ENCODE peak calls at places on chromosome 1, in six cellular contexts. One of them, this sample, is unnamed.
A peak's percentile ranks its signal among the peaks of the same experiment; 100 is the strongest.

GRCh38 chr1:86692636-86693035 is 11.7 kb upstream of the SH3GLB1 start:
- DNase-seq in GM12878: no peak
- DNase-seq in HCT116: no peak
- DNase-seq in HepG2: no peak
- DNase-seq in K562: no peak
- DNase-seq in H1: no peak
- DNase-seq in this sample: no peak

GRCh38 chr1:51192213-51192843 is 43.7 kb upstream of the RNF11 start:
- DNase-seq in HepG2: peak; percentile 34
- DNase-seq in K562: peak; percentile 75
- DNase-seq in GM12878: no peak
- DNase-seq in HCT116: peak; percentile 63
- DNase-seq in H1: peak; percentile 9
- DNase-seq in this sample: peak; percentile 81

GRCh38 chr1:47986741-47987140 is 10.4 kb downstream of the TRABD2B start:
- DNase-seq in HepG2: no peak
- DNase-seq in K562: no peak
- DNase-seq in HCT116: no peak
- DNase-seq in GM12878: no peak
- DNase-seq in H1: no peak
- DNase-seq in this sample: no peak

GRCh38 chr1:245215071-245215470 is 60.3 kb downstream of the KIF26B start:
- DNase-seq in GM12878: no peak
- DNase-seq in HCT116: no peak
- DNase-seq in HepG2: no peak
- DNase-seq in H1: no peak
- DNase-seq in K562: no peak
- DNase-seq in this sample: no peak

GRCh38 chr1:210855440-210855839 is 278.5 kb downstream of the KCNH1 start:
- DNase-seq in GM12878: no peak
- DNase-seq in HCT116: no peak
- DNase-seq in H1: peak; percentile 5
- DNase-seq in K562: no peak
- DNase-seq in HepG2: no peak
- DNase-seq in this sample: no peak

GRCh38 chr1:168053681-168054080 is 83.0 kb downstream of the GPR161 start:
- DNase-seq in HCT116: no peak
- DNase-seq in HepG2: no peak
- DNase-seq in K562: no peak
- DNase-seq in GM12878: no peak
- DNase-seq in H1: no peak
- DNase-seq in this sample: no peak

GRCh38 chr1:30305519-30305918 is 417.9 kb downstream of the MATN1 start:
- DNase-seq in GM12878: no peak
- DNase-seq in HepG2: no peak
- DNase-seq in K562: no peak
- DNase-seq in H1: no peak
- DNase-seq in HCT116: no peak
- DNase-seq in this sample: no peak

GRCh38 chr1:203444077-203444683 is 31.4 kb upstream of the PRELP start:
- DNase-seq in H1: no peak
- DNase-seq in K562: no peak
- DNase-seq in HepG2: no peak
- DNase-seq in GM12878: no peak
- DNase-seq in HCT116: no peak
- DNase-seq in this sample: no peak

GRCh38 chr1:77664923-77665516 is 17.4 kb downstream of the ZZZ3 start:
- DNase-seq in HCT116: no peak
- DNase-seq in H1: no peak
- DNase-seq in GM12878: no peak
- DNase-seq in K562: no peak
- DNase-seq in HepG2: no peak
- DNase-seq in this sample: no peak

GRCh38 chr1:23908453-23909341 is 4.5 kb downstream of the CNR2 start:
- DNase-seq in HCT116: no peak
- DNase-seq in GM12878: peak; percentile 82
- DNase-seq in HepG2: no peak
- DNase-seq in H1: no peak
- DNase-seq in K562: peak; percentile 56
- DNase-seq in this sample: no peak

GRCh38 chr1:231601775-231602674 is 24.6 kb upstream of the DISC1 start:
- DNase-seq in HepG2: no peak
- DNase-seq in HCT116: no peak
- DNase-seq in GM12878: no peak
- DNase-seq in K562: no peak
- DNase-seq in H1: no peak
- DNase-seq in this sample: no peak

GRCh38 chr1:227155004-227155403 is 163.3 kb downstream of the CDC42BPA start:
- DNase-seq in HepG2: no peak
- DNase-seq in HCT116: no peak
- DNase-seq in K562: no peak
- DNase-seq in H1: no peak
- DNase-seq in GM12878: no peak
- DNase-seq in this sample: no peak

GRCh38 chr1:67432745-67433144 is 2.5 kb upstream of the SERBP1 start:
- DNase-seq in H1: no peak
- DNase-seq in HepG2: no peak
- DNase-seq in K562: no peak
- DNase-seq in HCT116: no peak
- DNase-seq in GM12878: no peak
- DNase-seq in this sample: no peak

GRCh38 chr1:48617227-48617626 is 145.2 kb upstream of the SPATA6 start:
- DNase-seq in HepG2: no peak
- DNase-seq in HCT116: no peak
- DNase-seq in GM12878: no peak
- DNase-seq in K562: no peak
- DNase-seq in H1: no peak
- DNase-seq in this sample: no peak

GRCh38 chr1:196997428-196997827 is 20.1 kb downstream of the CFHR5 start:
- DNase-seq in K562: no peak
- DNase-seq in HCT116: no peak
- DNase-seq in HepG2: no peak
- DNase-seq in GM12878: no peak
- DNase-seq in H1: no peak
- DNase-seq in this sample: no peak

GRCh38 chr1:74652711-74653131 is 20.9 kb downstream of the ERICH3 start:
- DNase-seq in K562: no peak
- DNase-seq in HCT116: no peak
- DNase-seq in H1: no peak
- DNase-seq in GM12878: peak; percentile 83
- DNase-seq in HepG2: no peak
- DNase-seq in this sample: no peak

GRCh38 chr1:54094001-54094729 is 40.8 kb downstream of the TCEANC2 start:
- DNase-seq in GM12878: no peak
- DNase-seq in K562: no peak
- DNase-seq in HepG2: peak; percentile 24
- DNase-seq in H1: no peak
- DNase-seq in HCT116: no peak
- DNase-seq in this sample: no peak

GRCh38 chr1:85560305-85560704 is 20.3 kb upstream of the CCN1 start:
- DNase-seq in GM12878: no peak
- DNase-seq in HCT116: no peak
- DNase-seq in K562: no peak
- DNase-seq in H1: no peak
- DNase-seq in HepG2: no peak
- DNase-seq in this sample: no peak

GRCh38 chr1:27099154-27099903 is 55.6 kb downstream of the SLC9A1 start:
- DNase-seq in K562: peak; percentile 61
- DNase-seq in HepG2: peak; percentile 55
- DNase-seq in H1: no peak
- DNase-seq in HCT116: no peak
- DNase-seq in GM12878: no peak
- DNase-seq in this sample: peak; percentile 58

GRCh38 chr1:24421502-24421901 is 5.9 kb downstream of the NIPAL3 start:
- DNase-seq in GM12878: no peak
- DNase-seq in K562: peak; percentile 23
- DNase-seq in HCT116: no peak
- DNase-seq in H1: no peak
- DNase-seq in HepG2: peak; percentile 16
- DNase-seq in this sample: no peak

GRCh38 chr1:201531551-201532425 is 7.1 kb upstream of the NAV1 start:
- DNase-seq in HepG2: no peak
- DNase-seq in K562: no peak
- DNase-seq in HCT116: no peak
- DNase-seq in H1: no peak
- DNase-seq in GM12878: no peak
- DNase-seq in this sample: no peak

GRCh38 chr1:201530741-201531521 is 8.0 kb upstream of the NAV1 start:
- DNase-seq in GM12878: no peak
- DNase-seq in HCT116: peak; percentile 45
- DNase-seq in K562: peak; percentile 76
- DNase-seq in HepG2: peak; percentile 43
- DNase-seq in H1: no peak
- DNase-seq in this sample: peak; percentile 84

GRCh38 chr1:201525196-201525778 is 13.6 kb upstream of the NAV1 start:
- DNase-seq in K562: no peak
- DNase-seq in HepG2: no peak
- DNase-seq in GM12878: no peak
- DNase-seq in H1: no peak
- DNase-seq in HCT116: no peak
- DNase-seq in this sample: no peak

GRCh38 chr1:201527879-201528278 is 11.0 kb upstream of the NAV1 start:
- DNase-seq in HepG2: no peak
- DNase-seq in GM12878: no peak
- DNase-seq in K562: no peak
- DNase-seq in H1: no peak
- DNase-seq in HCT116: no peak
- DNase-seq in this sample: no peak

DNA sequence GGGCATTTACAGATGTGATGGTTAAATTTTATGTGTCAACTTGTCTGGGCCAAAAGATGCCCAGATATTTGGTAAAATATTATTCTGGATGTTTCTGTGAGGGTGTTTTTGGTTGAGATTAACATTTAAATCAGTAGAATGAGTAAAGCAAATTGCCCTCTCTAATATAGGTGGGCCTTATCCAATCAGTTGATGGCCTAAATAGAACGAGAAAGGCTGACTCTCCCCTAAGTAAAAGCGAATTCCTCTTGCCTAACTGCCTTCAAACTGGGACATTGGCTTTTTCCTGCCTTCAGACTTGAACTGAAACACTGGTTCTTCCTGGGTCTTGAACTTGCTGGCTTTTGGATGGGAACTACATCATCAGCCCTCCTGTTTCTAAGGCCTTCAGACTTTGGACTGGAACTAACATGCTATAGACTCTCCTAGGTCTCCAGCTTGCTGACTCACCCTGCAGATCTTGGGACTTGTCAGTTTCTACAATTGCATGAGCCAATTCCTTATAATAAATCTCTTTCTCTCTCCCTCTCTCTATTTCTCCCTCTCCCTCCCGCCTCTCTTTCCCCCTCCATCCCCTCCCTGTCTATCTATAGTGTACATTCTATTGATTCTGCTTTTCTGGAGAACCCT is 10.2 kb upstream of the NAV1 start:
- DNase-seq in HepG2: no peak
- DNase-seq in K562: no peak
- DNase-seq in GM12878: no peak
- DNase-seq in H1: no peak
- DNase-seq in HCT116: no peak
- DNase-seq in this sample: no peak
- TF ChIP-seq ZNF274 in HepG2: no peak
- TF ChIP-seq ZNF274 in K562: no peak
- TF ChIP-seq ZNF274 in GM12878: no peak
- TF ChIP-seq ZNF274 in H1: no peak
- TF ChIP-seq ZNF274 in HCT116: no peak
- TF ChIP-seq ZNF274 in this sample: no peak

GRCh38 chr1:4710592-4711190 is 56.3 kb downstream of the AJAP1 start:
- DNase-seq in HepG2: peak; percentile 53
- DNase-seq in K562: no peak
- DNase-seq in H1: no peak
- DNase-seq in HCT116: no peak
- DNase-seq in GM12878: no peak
- DNase-seq in this sample: no peak

GRCh38 chr1:4713669-4714068 is 59.3 kb downstream of the AJAP1 start:
- DNase-seq in H1: no peak
- DNase-seq in HepG2: no peak
- DNase-seq in GM12878: no peak
- DNase-seq in K562: no peak
- DNase-seq in HCT116: no peak
- DNase-seq in this sample: no peak

GRCh38 chr1:4711944-4712343 is 57.5 kb downstream of the AJAP1 start:
- DNase-seq in GM12878: no peak
- DNase-seq in HepG2: no peak
- DNase-seq in H1: no peak
- DNase-seq in K562: no peak
- DNase-seq in HCT116: no peak
- DNase-seq in this sample: no peak

GRCh38 chr1:4711191-4711915 is 56.9 kb downstream of the AJAP1 start:
- DNase-seq in GM12878: no peak
- DNase-seq in HepG2: no peak
- DNase-seq in HCT116: no peak
- DNase-seq in H1: peak; percentile 27
- DNase-seq in K562: no peak
- DNase-seq in this sample: peak; percentile 35

GRCh38 chr1:4708853-4709507 is 54.6 kb downstream of the AJAP1 start:
- DNase-seq in H1: no peak
- DNase-seq in HepG2: no peak
- DNase-seq in HCT116: no peak
- DNase-seq in GM12878: no peak
- DNase-seq in K562: no peak
- DNase-seq in this sample: no peak
- H3K9ac ChIP-seq in H1: no peak overlapping the region
- H3K9ac ChIP-seq in HepG2: no peak overlapping the region
- H3K9ac ChIP-seq in HCT116: no peak overlapping the region
- H3K9ac ChIP-seq in GM12878: no peak overlapping the region
- H3K9ac ChIP-seq in K562: no peak overlapping the region
- H3K9ac ChIP-seq in this sample: no peak overlapping the region

DNA sequence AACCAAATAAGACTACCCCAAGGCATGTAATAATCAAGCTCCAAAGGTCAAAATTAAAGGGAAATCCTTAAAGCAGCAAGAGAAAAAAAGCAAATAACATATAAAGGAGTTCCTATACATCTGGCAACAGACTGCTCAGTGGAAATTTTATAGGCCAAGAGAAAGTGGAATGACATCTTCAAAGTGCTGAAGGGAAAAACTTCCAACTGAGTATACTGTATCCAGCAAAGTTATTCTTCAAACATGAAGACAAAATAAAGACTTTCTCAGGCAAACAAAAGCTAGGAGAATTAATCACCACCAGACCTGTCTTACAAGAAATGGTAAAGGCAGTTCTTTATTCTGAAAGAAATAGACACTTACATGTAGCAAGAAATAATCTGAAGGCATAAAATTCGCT is 45.0 kb upstream of the SLC44A5 start:
- DNase-seq in K562: no peak
- DNase-seq in HepG2: no peak
- DNase-seq in HCT116: no peak
- DNase-seq in GM12878: no peak
- DNase-seq in H1: no peak
- DNase-seq in this sample: no peak
- TF ChIP-seq ZNF274 in K562: no peak
- TF ChIP-seq ZNF274 in HepG2: no peak
- TF ChIP-seq ZNF274 in HCT116: no peak
- TF ChIP-seq ZNF274 in GM12878: no peak
- TF ChIP-seq ZNF274 in H1: no peak
- TF ChIP-seq ZNF274 in this sample: no peak

DNA sequence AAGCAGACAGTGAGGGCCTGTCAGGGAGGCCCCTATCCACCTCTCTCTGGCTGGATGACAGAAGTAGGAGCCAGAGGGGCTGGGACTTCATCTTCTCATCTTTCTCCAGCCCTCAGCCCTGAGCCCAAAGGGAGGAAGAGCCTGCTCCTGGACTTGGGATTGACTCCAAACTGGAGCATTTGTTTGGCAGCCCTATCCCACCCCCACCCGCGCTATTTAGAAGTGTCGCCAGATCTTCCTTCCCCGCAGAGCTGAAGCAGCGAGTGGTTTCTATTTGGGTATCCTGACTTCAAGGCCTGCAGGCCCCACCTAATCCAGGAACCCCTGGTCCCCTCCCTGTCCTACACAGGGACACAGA is 9.6 kb downstream of the NES start:
- DNase-seq in HCT116: no peak
- DNase-seq in HepG2: no peak
- DNase-seq in K562: no peak
- DNase-seq in H1: no peak
- DNase-seq in GM12878: no peak
- DNase-seq in this sample: no peak
- H3K9ac ChIP-seq in HCT116: no peak overlapping the region
- H3K9ac ChIP-seq in HepG2: peak overlapping the region; percentile 3
- H3K9ac ChIP-seq in K562: no peak overlapping the region
- H3K9ac ChIP-seq in H1: no peak overlapping the region
- H3K9ac ChIP-seq in GM12878: no peak overlapping the region
- H3K9ac ChIP-seq in this sample: peak overlapping the region; percentile 82